ENCODE peak calls at places on chromosomes 4 and X, in eight cellular contexts. J is stimulated activated CD4-positive, alpha-beta T cell treated with anti-CD3 and anti-CD28 coated beads, Interleukin-2, amount 100 ng/mL, for 24 hours; V is H7; C is H1; S is body of pancreas; K is GM04504; M is RWPE1; Y is NCI-H1417 treated with DMSO at 0.1 percent for 48 hours. O is an unnamed sample.

GRCh38 chr4:7763788-7764187 is 175.9 kb downstream of the AFAP1 start:
- DNase-seq in Y (no peak), C (no peak), J (no peak), K (no peak), S (no peak), M (peak; percentile 34), V (no peak), O (peak; percentile 72)

GRCh38 chr4:159042097-159042605 is 60.7 kb upstream of the RAPGEF2 start:
- DNase-seq in S (peak; percentile 21), Y (no peak), M (no peak), V (no peak), C (no peak), J (no peak), K (no peak), O (peak; percentile 67)

GRCh38 chr4:159360549-159360948 is 257.7 kb downstream of the RAPGEF2 start:
- DNase-seq in C (no peak), J (no peak), V (no peak), Y (no peak), M (peak; percentile 59), K (peak; percentile 56), S (no peak), O (peak; percentile 88)

GRCh38 chr4:82652062-82652461 is 90.3 kb upstream of the TMEM150C start:
- DNase-seq in K (peak; percentile 2), C (no peak), V (no peak), Y (no peak), M (peak; percentile 4), S (no peak), J (no peak), O (no peak)

GRCh38 chr4:118995693-118996391 is 107.2 kb downstream of the SYNPO2 start:
- DNase-seq in M (no peak), J (no peak), V (no peak), S (no peak), C (no peak), Y (no peak), K (no peak), O (no peak)

GRCh38 chr4:153137168-153137567 is 67.1 kb upstream of the TRIM2 start:
- DNase-seq in V (no peak), J (no peak), Y (no peak), M (peak; percentile 90), S (no peak), K (peak; percentile 74), C (no peak), O (peak; percentile 72)

GRCh38 chr4:60938621-60939020 is 261.5 kb upstream of the ADGRL3 start:
- DNase-seq in J (no peak), K (no peak), Y (no peak), M (no peak), C (no peak), V (no peak), S (no peak), O (no peak)

GRCh38 chrX:110310000-110310790 is 7.7 kb downstream of the AMMECR1 start:
- DNase-seq in C (no peak), J (no peak), V (no peak), M (no peak), K (no peak), Y (no peak), S (no peak), O (peak; percentile 2)

GRCh38 chr4:128776794-128777216 is 32.7 kb upstream of the JADE1 start:
- DNase-seq in Y (no peak), K (peak; percentile 80), V (no peak), S (peak; percentile 65), C (no peak), M (peak; percentile 29), J (no peak), O (peak; percentile 53)

GRCh38 chrX:112223391-112223790 is 140.8 kb upstream of the TRPC5 start:
- DNase-seq in Y (no peak), V (no peak), K (no peak), C (no peak), M (no peak), J (no peak), S (no peak), O (no peak)

GRCh38 chrX:111671668-111672067 is 9.3 kb upstream of the ALG13 start:
- DNase-seq in V (no peak), S (no peak), C (no peak), Y (no peak), J (no peak), K (peak; percentile 1), M (no peak), O (no peak)

GRCh38 chr4:82402196-82402775 is 28.0 kb downstream of the HNRNPDL start:
- DNase-seq in Y (no peak), J (no peak), C (no peak), V (no peak), K (no peak), S (no peak), M (no peak), O (no peak)

GRCh38 chr4:38466401-38466800 is 197.6 kb upstream of the KLF3 start:
- DNase-seq in K (no peak), V (no peak), Y (no peak), S (no peak), M (no peak), C (no peak), J (no peak), O (no peak)

GRCh38 chrX:30620980-30621716 is 32.1 kb upstream of the GK start:
- DNase-seq in V (no peak), K (peak; percentile 76), J (no peak), M (peak; percentile 64), C (no peak), Y (no peak), S (no peak), O (peak; percentile 66)

GRCh38 chrX:79138658-79139241 is 5.7 kb upstream of the GPR174 start:
- DNase-seq in J (no peak), S (no peak), V (no peak), K (no peak), Y (no peak), M (no peak), C (no peak), O (no peak)

GRCh38 chrX:23803931-23804381 is 21.0 kb downstream of the SAT1 start:
- DNase-seq in S (peak; percentile 63), J (no peak), C (no peak), V (no peak), K (no peak), Y (no peak), M (peak; percentile 55), O (peak; percentile 64)

GRCh38 chr4:137025484-137026059 is 506.7 kb downstream of the PCDH18 start:
- DNase-seq in S (no peak), M (no peak), K (no peak), Y (no peak), J (no peak), V (peak; percentile 8), C (no peak), O (no peak)

GRCh38 chr4:164803702-164804101 is 49.8 kb downstream of the SMIM31 start:
- DNase-seq in V (no peak), J (no peak), Y (no peak), K (no peak), C (no peak), M (no peak), S (no peak), O (no peak)

GRCh38 chr4:80134936-80135701 is 62.1 kb upstream of the ANTXR2 start:
- DNase-seq in C (no peak), Y (no peak), K (no peak), S (no peak), M (no peak), J (no peak), V (no peak), O (no peak)

GRCh38 chr4:75745192-75745591 is 20.8 kb downstream of the USO1 start:
- DNase-seq in C (no peak), S (no peak), V (no peak), Y (no peak), K (no peak), M (peak; percentile 38), J (no peak), O (peak; percentile 49)

GRCh38 chrX:87525771-87526229 is 8.2 kb downstream of the KLHL4 start:
- DNase-seq in M (peak; percentile 59), J (no peak), C (no peak), V (no peak), Y (no peak), S (no peak), K (no peak), O (peak; percentile 63)

GRCh38 chrX:75303795-75304194 is 29.9 kb downstream of the UPRT start:
- DNase-seq in C (no peak), Y (no peak), J (no peak), V (no peak), K (no peak), M (no peak), S (no peak), O (peak; percentile 57)

O was measured in lung microvascular endothelial cell.